ENCODE peak calls at places on chromosomes 1 and 21, in ten cellular contexts. A is fibroblast of mammary gland, L is ascending aorta, G is left lung, H is kidney, M is dorsolateral prefrontal cortex, C is brain microvascular endothelial cell, U is astrocyte of the spinal cord, R is colonic mucosa, I is tibial artery. B is an unnamed sample.

GRCh38 chr1:201763439-201764140 is 65.4 kb upstream of the IPO9 start:
- DNase-seq in C (no peak), U (peak), A (peak), I (no peak), R (no peak), L (no peak), H (no peak), M (no peak), G (no peak), B (no peak)

GRCh38 chr1:31764307-31765040 is at the start of gene ADGRB2:
- DNase-seq in H (no peak), U (no peak), I (no peak), L (no peak), R (no peak), G (no peak), C (no peak), A (no peak), M (no peak), B (no peak)

GRCh38 chr1:55217226-55217996 is 2.2 kb upstream of the USP24 start:
- DNase-seq in I (no peak), L (no peak), U (no peak), R (peak), C (no peak), A (no peak), M (no peak), G (no peak), H (no peak), B (no peak)

GRCh38 chr1:115329965-115330364 is 8.1 kb downstream of the NGF start:
- DNase-seq in R (no peak), A (peak), U (no peak), G (no peak), C (no peak), L (no peak), M (no peak), H (no peak), I (no peak), B (no peak)

GRCh38 chr1:187641907-187642306 is 813.2 kb downstream of the PLA2G4A start:
- DNase-seq in A (no peak), I (no peak), R (no peak), L (no peak), C (no peak), G (no peak), M (no peak), U (no peak), H (no peak), B (no peak)

GRCh38 chr1:201176931-201177330 is 13.7 kb upstream of the IGFN1 start:
- DNase-seq in C (no peak), I (no peak), G (no peak), A (peak), R (peak), L (no peak), M (no peak), H (no peak), U (no peak), B (no peak)

GRCh38 chr21:43361127-43361492 is 65.8 kb downstream of the SIK1 start:
- DNase-seq in L (no peak), C (peak), A (peak), M (no peak), I (no peak), G (no peak), U (no peak), R (no peak), H (no peak), B (no peak)

GRCh38 chr1:107058245-107059032 is 2.0 kb downstream of the PRMT6 start:
- DNase-seq in R (no peak), A (no peak), C (no peak), U (no peak), H (no peak), G (no peak), M (no peak), L (no peak), I (no peak), B (no peak)

GRCh38 chr1:53043271-53043670 is 18.7 kb upstream of the PODN start:
- DNase-seq in A (peak), L (no peak), U (peak), M (no peak), G (no peak), H (no peak), I (no peak), R (no peak), C (no peak), B (no peak)

DNA sequence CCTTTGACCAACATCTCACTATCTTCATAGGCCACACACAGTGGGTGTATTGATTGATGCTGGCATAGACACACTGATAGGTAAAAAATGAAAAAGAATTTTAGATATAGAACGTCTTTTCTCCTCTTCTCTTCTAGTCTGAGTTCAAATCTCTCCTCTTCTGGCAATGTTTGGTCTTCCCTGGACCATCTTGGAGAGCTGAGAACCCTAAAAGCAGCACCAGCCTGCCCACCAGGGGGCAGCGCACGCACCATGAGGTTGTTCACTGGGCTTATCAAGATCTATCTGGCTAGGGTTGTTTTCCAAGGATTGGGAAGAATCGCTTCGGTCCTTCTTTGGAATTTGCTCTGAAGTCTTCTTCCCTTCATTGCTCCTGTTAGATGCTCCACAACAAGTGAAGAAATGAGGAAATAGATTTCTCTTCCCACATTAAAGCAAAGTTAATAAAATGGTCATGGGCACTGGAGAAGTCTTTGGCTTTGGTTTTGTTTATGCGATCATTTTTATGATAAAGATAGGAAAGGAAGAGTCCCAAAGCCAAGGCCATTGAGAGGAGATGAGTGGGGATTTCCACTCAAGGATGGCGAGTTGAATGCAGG is 104.0 kb upstream of the OLIG2 start:
- DNase-seq in C (no peak), A (peak), L (no peak), I (no peak), M (no peak), G (no peak), U (no peak), H (no peak), R (peak), B (no peak)
- TF ChIP-seq CTCF in C (peak), A (peak), L (no peak), I (no peak), M (peak), G (peak), U (peak), H (no peak), R (peak), B (peak)

GRCh38 chr1:114011796-114012195 is 32.5 kb downstream of the OLFML3 start:
- DNase-seq in C (no peak), I (no peak), H (no peak), A (peak), R (no peak), G (no peak), M (no peak), L (no peak), U (peak), B (no peak)

GRCh38 chr1:114009042-114009392 is 29.7 kb downstream of the OLFML3 start:
- DNase-seq in G (no peak), L (no peak), U (no peak), R (no peak), I (no peak), H (no peak), A (no peak), C (peak), M (no peak), B (no peak)

GRCh38 chr1:114010433-114011184 is 31.3 kb downstream of the OLFML3 start:
- DNase-seq in R (no peak), I (no peak), L (no peak), G (no peak), A (no peak), C (no peak), M (no peak), U (no peak), H (no peak), B (no peak)

GRCh38 chr1:114009393-114009792 is 30.1 kb downstream of the OLFML3 start:
- DNase-seq in H (no peak), G (no peak), L (no peak), R (no peak), U (no peak), C (peak), I (no peak), A (peak), M (no peak), B (no peak)

DNA sequence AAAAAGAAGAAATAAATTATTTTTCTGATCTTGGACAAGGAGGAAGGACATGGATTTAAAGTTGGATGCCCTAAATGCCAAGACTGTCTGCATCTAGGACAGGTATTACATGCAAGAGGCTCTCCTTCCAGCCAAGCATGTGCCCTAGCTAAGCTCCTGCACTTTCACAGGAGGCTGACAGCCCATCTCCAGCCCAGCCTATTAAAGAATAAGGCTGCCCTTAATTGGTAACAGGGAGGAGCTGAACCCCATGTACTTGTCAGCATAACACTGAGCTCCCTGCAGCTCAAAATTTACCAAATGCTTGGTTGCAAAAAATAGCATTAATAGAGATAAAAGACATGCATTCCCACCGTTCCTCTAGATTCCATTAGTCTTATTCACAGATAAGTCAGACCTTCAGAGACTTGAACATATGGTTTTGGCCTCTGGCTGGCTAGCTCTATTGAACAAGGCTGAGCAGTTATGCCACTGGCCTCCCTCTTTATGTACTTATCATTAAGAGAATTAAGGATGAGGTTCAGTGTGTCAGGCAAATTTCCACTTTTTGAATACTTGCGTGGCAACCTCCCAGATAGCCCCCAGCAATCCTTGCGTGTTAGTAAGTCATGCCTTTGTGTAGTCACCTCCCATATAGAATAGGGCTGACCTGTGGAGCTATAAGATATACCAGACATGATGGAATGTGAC is 29.2 kb downstream of the OLFML3 start:
- DNase-seq in R (no peak), G (no peak), C (peak), A (no peak), U (no peak), I (no peak), H (no peak), M (no peak), L (no peak), B (no peak)
- TF ChIP-seq CTCF in R (no peak), G (no peak), C (no peak), A (no peak), U (no peak), I (no peak), H (no peak), M (no peak), L (no peak), B (no peak)

DNA sequence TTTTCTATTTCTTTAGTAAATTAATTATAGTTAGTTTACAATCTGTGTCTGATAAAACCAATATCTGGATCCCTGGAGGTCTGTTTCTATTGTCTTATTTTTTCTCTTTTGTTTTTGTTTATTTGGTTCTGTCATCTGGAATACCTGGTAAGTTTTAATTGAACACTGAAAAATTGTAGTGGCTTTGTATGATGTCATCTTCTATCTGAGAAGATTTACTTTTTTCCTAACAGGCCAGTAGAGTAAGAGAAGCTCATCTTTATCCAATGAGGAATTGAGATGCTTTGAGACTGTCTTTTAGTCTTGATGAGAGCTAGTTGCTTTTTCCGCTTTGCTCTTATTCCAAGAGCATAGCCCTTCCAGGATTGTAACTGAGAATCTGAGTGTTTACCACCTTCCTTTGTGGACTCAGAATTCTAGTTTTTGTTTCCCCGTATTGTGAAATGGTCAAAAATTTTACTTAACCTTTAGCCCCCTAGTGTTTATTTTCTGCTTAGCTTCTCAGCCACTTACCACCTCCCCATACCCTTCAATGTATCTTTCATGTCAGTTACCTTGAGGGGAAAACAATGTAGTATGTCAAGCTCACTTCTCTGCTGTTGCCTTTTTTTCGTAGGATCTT is 25.0 kb downstream of the PTGFRN start:
- DNase-seq in H (no peak), M (no peak), R (no peak), G (no peak), L (no peak), U (no peak), A (peak), C (no peak), I (no peak), B (no peak)
- TF ChIP-seq CTCF in H (no peak), M (no peak), R (no peak), G (no peak), L (no peak), U (peak), A (peak), C (peak), I (no peak), B (peak)

GRCh38 chr1:212430416-212430815 is 2.3 kb upstream of the NENF start:
- DNase-seq in A (peak), H (no peak), M (no peak), G (no peak), C (peak), U (no peak), I (no peak), R (no peak), L (no peak), B (no peak)

GRCh38 chr1:212432163-212432705 is 486 bp upstream of the NENF start:
- DNase-seq in L (no peak), C (no peak), U (peak), R (no peak), M (no peak), A (no peak), G (no peak), H (no peak), I (no peak), B (no peak)

GRCh38 chr1:212431656-212432055 is 1.1 kb upstream of the NENF start:
- DNase-seq in C (no peak), H (no peak), R (peak), U (no peak), A (no peak), G (no peak), M (no peak), I (no peak), L (no peak), B (no peak)

GRCh38 chr1:212430955-212431394 is 1.7 kb upstream of the NENF start:
- DNase-seq in R (peak), G (no peak), I (no peak), H (no peak), C (no peak), L (no peak), U (no peak), A (no peak), M (no peak), B (no peak)

GRCh38 chr1:212428496-212428895 is 4.2 kb upstream of the NENF start:
- DNase-seq in L (no peak), A (no peak), I (no peak), R (no peak), M (no peak), C (no peak), G (no peak), H (no peak), U (no peak), B (no peak)
- TF ChIP-seq CTCF in L (no peak), A (no peak), I (no peak), R (no peak), M (no peak), C (no peak), G (no peak), H (no peak), U (no peak), B (no peak)

GRCh38 chr1:204072951-204073836 is at the start of gene SOX13:
- DNase-seq in G (peak), H (peak), U (peak), M (peak), R (peak), A (peak), L (peak), I (peak), C (peak), B (no peak)
- TF ChIP-seq CTCF in G (no peak), H (no peak), U (peak), M (peak), R (no peak), A (peak), L (peak), I (peak), C (peak), B (peak)

GRCh38 chr1:119225831-119226230 is 85.4 kb upstream of the WARS2 start:
- DNase-seq in U (no peak), G (no peak), R (no peak), H (no peak), C (no peak), L (no peak), A (no peak), M (no peak), I (no peak), B (no peak)
- TF ChIP-seq CTCF in U (no peak), G (no peak), R (no peak), H (no peak), C (no peak), L (no peak), A (peak), M (no peak), I (no peak), B (peak)

GRCh38 chr1:21381354-21381753 is 58.6 kb upstream of the NBPF3 start:
- DNase-seq in C (no peak), G (no peak), L (no peak), H (no peak), A (no peak), U (no peak), I (no peak), R (no peak), M (no peak), B (no peak)

GRCh38 chr1:21385022-21385421 is 54.9 kb upstream of the NBPF3 start:
- DNase-seq in C (no peak), U (no peak), I (no peak), L (no peak), M (no peak), A (no peak), G (no peak), R (no peak), H (no peak), B (no peak)

GRCh38 chr1:21384620-21385019 is 55.3 kb upstream of the NBPF3 start:
- DNase-seq in L (no peak), H (no peak), R (no peak), C (no peak), U (no peak), G (peak), I (no peak), A (no peak), M (no peak), B (no peak)

GRCh38 chr1:21379571-21379970 is 60.4 kb upstream of the NBPF3 start:
- DNase-seq in C (no peak), M (no peak), R (no peak), I (no peak), A (no peak), G (no peak), H (no peak), U (no peak), L (no peak), B (no peak)

DNA sequence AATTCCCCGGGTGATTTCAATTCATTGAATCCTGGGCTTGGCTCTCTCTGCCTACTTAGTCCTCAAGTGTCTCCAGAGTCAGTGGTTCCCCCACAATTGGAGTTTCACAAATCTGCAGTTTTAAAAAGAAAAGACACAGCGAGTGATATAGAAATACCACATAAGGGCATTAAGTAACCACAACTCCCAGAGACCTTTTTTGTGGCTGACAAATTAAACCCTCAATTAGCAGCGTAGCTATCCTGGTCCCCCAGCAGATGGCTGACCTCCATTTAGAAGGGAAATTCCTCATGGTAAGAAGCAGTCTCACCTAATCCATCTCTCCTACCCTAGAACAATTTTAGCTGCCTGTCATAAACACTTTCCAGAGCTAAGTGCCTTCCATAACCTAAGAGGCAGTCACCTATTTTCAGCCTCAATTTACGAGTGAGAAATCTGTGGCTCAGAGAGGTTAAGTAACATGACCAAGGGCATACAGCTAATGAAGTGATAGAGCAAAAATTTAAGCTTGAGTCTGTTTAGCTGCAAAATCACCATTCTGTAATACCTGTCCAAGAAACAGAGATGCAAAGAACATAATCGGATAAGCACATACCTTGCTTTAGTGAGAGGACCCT is 56.0 kb upstream of the NBPF3 start:
- DNase-seq in L (no peak), H (no peak), G (no peak), I (no peak), R (no peak), A (no peak), M (no peak), C (no peak), U (no peak), B (no peak)
- TF ChIP-seq CTCF in L (no peak), H (no peak), G (no peak), I (no peak), R (no peak), A (peak), M (no peak), C (peak), U (no peak), B (peak)

GRCh38 chr1:242427519-242427918 is 97.0 kb downstream of the PLD5 start:
- DNase-seq in L (no peak), G (no peak), R (no peak), U (no peak), M (no peak), H (no peak), C (no peak), I (no peak), A (no peak), B (no peak)

GRCh38 chr1:242428403-242429190 is 95.9 kb downstream of the PLD5 start:
- DNase-seq in M (no peak), R (no peak), I (no peak), C (no peak), A (no peak), L (no peak), U (no peak), H (no peak), G (no peak), B (no peak)

GRCh38 chr1:242430956-242431355 is 93.5 kb downstream of the PLD5 start:
- DNase-seq in R (no peak), C (no peak), G (no peak), U (no peak), M (no peak), H (no peak), A (no peak), L (no peak), I (no peak), B (no peak)

GRCh38 chr1:242425232-242425631 is 99.3 kb downstream of the PLD5 start:
- DNase-seq in C (peak), A (peak), M (no peak), R (no peak), G (no peak), I (no peak), U (no peak), L (no peak), H (no peak), B (no peak)

DNA sequence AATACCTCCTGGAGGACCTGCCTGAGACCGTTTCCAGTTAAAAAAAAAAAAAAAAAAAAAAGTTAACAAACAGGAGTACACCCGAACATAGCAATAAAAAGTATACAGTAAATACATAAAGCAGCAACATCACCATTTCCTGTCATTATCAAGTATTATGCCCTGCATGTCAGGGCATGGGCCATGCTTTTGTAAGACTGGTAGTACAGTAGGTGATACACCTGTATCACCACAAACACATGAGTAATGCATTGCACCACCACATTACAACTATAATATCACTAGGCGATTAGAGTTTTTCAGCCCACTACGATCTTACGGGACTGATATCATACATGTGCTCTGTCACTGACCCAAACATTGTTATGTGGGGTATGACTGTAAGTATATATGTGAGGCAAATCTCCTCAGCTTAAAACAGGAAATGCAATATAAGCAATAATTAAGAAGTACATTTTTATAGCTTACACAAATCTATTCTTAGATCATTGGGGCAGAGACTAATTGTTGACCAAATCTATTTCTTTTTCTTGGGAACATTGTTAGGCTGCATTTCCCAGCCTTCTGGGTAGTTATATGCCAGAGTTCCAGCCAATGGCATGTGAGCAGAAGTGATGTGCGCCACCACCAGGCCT is 98.1 kb downstream of the PLD5 start:
- DNase-seq in G (no peak), I (no peak), R (no peak), A (no peak), C (no peak), U (no peak), M (no peak), L (no peak), H (no peak), B (no peak)
- TF ChIP-seq CTCF in G (no peak), I (no peak), R (no peak), A (no peak), C (no peak), U (no peak), M (no peak), L (no peak), H (no peak), B (no peak)

B was measured in chondrocyte.